ENCODE peak calls at places on chromosomes 1 and 21, in six cellular contexts. D, F, T, L, Z and S are unnamed samples. For H3K4me1, the result is how much of the 10 kb centered on the place peaks cover.

GRCh38 chr1:30417001-30417700 is 306.2 kb downstream of the MATN1 start:
- DNase-seq in D (no peak), F (no peak), T (no peak), L (no peak), Z (no peak), S (peak)

GRCh38 chr1:168454211-168454815 is 89.5 kb downstream of the XCL2 start:
- DNase-seq in D (no peak), F (no peak), T (no peak), L (no peak), Z (no peak), S (no peak)

GRCh38 chr1:200856716-200857352 is 15.9 kb upstream of the GPR25 start:
- DNase-seq in D (no peak), F (no peak), T (no peak), L (no peak), Z (no peak), S (no peak)

GRCh38 chr1:195878478-195878877 is 729.8 kb downstream of the KCNT2 start:
- DNase-seq in D (no peak), F (no peak), T (no peak), L (no peak), Z (no peak), S (no peak)

GRCh38 chr1:72827285-72827684 is 544.9 kb upstream of the NEGR1 start:
- DNase-seq in D (no peak), F (no peak), T (no peak), L (no peak), Z (no peak), S (no peak)

GRCh38 chr1:9539165-9539828 is at the start of gene SLC25A33:
- DNase-seq in D (peak), F (peak), T (peak), L (peak), Z (peak), S (peak)

GRCh38 chr1:40860706-40861226 is 1.4 kb downstream of the CITED4 start:
- DNase-seq in D (no peak), F (no peak), T (no peak), L (no peak), Z (no peak), S (no peak)

GRCh38 chr1:80217377-80217986 is 1211.0 kb upstream of the ADGRL4 start:
- DNase-seq in D (no peak), F (no peak), T (no peak), L (no peak), Z (peak), S (no peak)

GRCh38 chr1:162406811-162407210 is 5.1 kb downstream of the SH2D1B start:
- DNase-seq in D (no peak), F (no peak), T (no peak), L (no peak), Z (no peak), S (no peak)

GRCh38 chr1:2322593-2323295 is 68.6 kb downstream of the MORN1 start:
- DNase-seq in D (no peak), F (no peak), T (peak), L (no peak), Z (no peak), S (no peak)

GRCh38 chr1:7044471-7044805 is 259.2 kb downstream of the CAMTA1 start:
- DNase-seq in D (no peak), F (no peak), T (no peak), L (no peak), Z (no peak), S (no peak)

GRCh38 chr21:37393030-37393429 is 26.5 kb downstream of the DYRK1A start:
- DNase-seq in D (no peak), F (no peak), T (no peak), L (no peak), Z (no peak), S (no peak)

GRCh38 chr21:37398697-37399096 is 32.1 kb downstream of the DYRK1A start:
- DNase-seq in D (no peak), F (no peak), T (no peak), L (no peak), Z (no peak), S (no peak)

GRCh38 chr21:37393786-37394185 is 27.2 kb downstream of the DYRK1A start:
- DNase-seq in D (no peak), F (no peak), T (no peak), L (no peak), Z (no peak), S (no peak)

GRCh38 chr21:37402251-37402867 is 35.8 kb downstream of the DYRK1A start:
- DNase-seq in D (no peak), F (no peak), T (no peak), L (no peak), Z (no peak), S (no peak)

GRCh38 chr21:37396855-37397254 is 30.3 kb downstream of the DYRK1A start:
- DNase-seq in D (no peak), F (no peak), T (no peak), L (no peak), Z (no peak), S (no peak)
- H3K4me1 ChIP-seq in D (under half), F (under half), T (under half), L (half or more), Z (under half), S (under half)

GRCh38 chr1:181150273-181150672 is 61.8 kb downstream of the IER5 start:
- DNase-seq in D (no peak), F (no peak), T (no peak), L (no peak), Z (no peak), S (no peak)
- H3K4me1 ChIP-seq in D (half or more), F (under half), T (under half), L (half or more), Z (under half), S (under half)

GRCh38 chr1:151009206-151009587 is 948 bp downstream of the PRUNE1 start:
- DNase-seq in D (no peak), F (no peak), T (no peak), L (no peak), Z (no peak), S (no peak)
- H3K4me1 ChIP-seq in D (half or more), F (half or more), T (under half), L (half or more), Z (under half), S (under half)

GRCh38 chr1:84297546-84298244 is 3.8 kb upstream of the SAMD13 start:
- DNase-seq in D (no peak), F (no peak), T (no peak), L (no peak), Z (peak), S (no peak)
- H3K4me1 ChIP-seq in D (half or more), F (under half), T (under half), L (under half), Z (under half), S (under half)

GRCh38 chr1:112634367-112634766 is 14.7 kb downstream of the CAPZA1 start:
- DNase-seq in D (no peak), F (no peak), T (no peak), L (no peak), Z (no peak), S (no peak)

GRCh38 chr1:112636597-112637256 is 17.1 kb downstream of the CAPZA1 start:
- DNase-seq in D (no peak), F (no peak), T (no peak), L (no peak), Z (no peak), S (no peak)

GRCh38 chr1:112637257-112638108 is 17.9 kb downstream of the CAPZA1 start:
- DNase-seq in D (no peak), F (no peak), T (no peak), L (no peak), Z (peak), S (no peak)

GRCh38 chr1:112629256-112629655 is 9.6 kb downstream of the CAPZA1 start:
- DNase-seq in D (no peak), F (no peak), T (no peak), L (no peak), Z (no peak), S (no peak)

DNA sequence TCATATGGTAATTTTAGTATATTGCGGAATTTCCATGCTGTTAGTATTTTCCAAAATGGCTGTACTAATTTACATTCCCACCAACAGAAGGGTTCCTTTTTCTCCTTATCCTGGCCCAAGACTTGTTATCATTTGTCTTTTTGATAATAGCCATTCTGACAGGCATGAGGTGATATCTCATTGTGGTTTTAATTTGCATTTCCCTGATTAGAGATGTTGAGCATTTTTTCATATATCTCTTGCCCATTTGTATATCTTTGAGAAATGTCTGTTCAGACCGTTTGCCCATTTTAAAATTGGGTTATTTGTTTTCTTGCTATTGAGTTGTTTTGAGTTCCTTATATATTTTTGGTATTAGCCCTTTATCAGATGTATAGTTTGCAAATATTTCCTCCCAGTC is 14.0 kb downstream of the CAPZA1 start:
- DNase-seq in D (no peak), F (no peak), T (no peak), L (no peak), Z (no peak), S (no peak)
- H3K4me1 ChIP-seq in D (under half), F (under half), T (under half), L (half or more), Z (half or more), S (under half)